ENCODE peak calls at places on chromosome 11, in seven cellular contexts. L, V, O, K, X, E and F are unnamed samples.
A peak's percentile ranks its signal among the peaks of the same experiment; 100 is the strongest.

GRCh38 chr11:22521226-22521625 is 104.4 kb downstream of the FANCF start:
- DNase-seq in V (peak; percentile 48), E (no peak), X (no peak), L (peak; percentile 75), O (no peak), K (no peak), F (peak; percentile 59)

GRCh38 chr11:90476442-90477007 is 253.7 kb upstream of the CHORDC1 start:
- DNase-seq in V (peak; percentile 0), K (peak; percentile 1), O (peak; percentile 1), L (peak; percentile 26), X (no peak), E (no peak), F (peak; percentile 28)

GRCh38 chr11:2929511-2929879 is 275 bp upstream of the PHLDA2 start:
- DNase-seq in X (no peak), O (no peak), E (no peak), L (peak; percentile 70), K (peak; percentile 85), V (peak; percentile 72), F (peak; percentile 42)

GRCh38 chr11:72777755-72778278 is 16.0 kb downstream of the STARD10 start:
- DNase-seq in X (no peak), E (no peak), K (no peak), L (no peak), O (no peak), V (no peak), F (no peak)

GRCh38 chr11:57356179-57356757 is 18.1 kb downstream of the P2RX3 start:
- DNase-seq in E (no peak), K (no peak), V (no peak), L (no peak), O (no peak), X (no peak), F (no peak)

GRCh38 chr11:69920500-69921428 is 101.5 kb upstream of the FGF3 start:
- DNase-seq in L (no peak), K (no peak), V (no peak), E (no peak), O (no peak), X (no peak), F (no peak)

GRCh38 chr11:36265793-36266628 is 23.2 kb downstream of the COMMD9 start:
- DNase-seq in L (peak; percentile 51), O (peak; percentile 15), E (peak; percentile 29), X (peak; percentile 68), V (peak; percentile 42), K (peak; percentile 47), F (peak; percentile 44)

GRCh38 chr11:72735495-72736027 is 16.6 kb downstream of the ARAP1 start:
- DNase-seq in V (peak; percentile 84), E (no peak), X (no peak), K (peak; percentile 54), O (no peak), L (peak; percentile 80), F (no peak)

GRCh38 chr11:123083623-123084029 is 21.7 kb upstream of the HSPA8 start:
- DNase-seq in K (peak; percentile 95), E (peak; percentile 40), O (peak; percentile 21), V (peak; percentile 99), X (no peak), L (peak; percentile 99), F (peak; percentile 99)